ENCODE peak calls at places on chromosomes 12 and 14, in five cellular contexts. C is A549, H is psoas muscle, Z is neuronal stem cell, I is gastrocnemius medialis. U is an unnamed sample. For H3K4me1, the result is how much of the 10 kb centered on the place peaks cover.

GRCh38 chr12:121611306-121611705 is 15.0 kb upstream of the ORAI1 start:
- DNase-seq in I (no peak), C (no peak), H (no peak), Z (no peak), U (no peak)

GRCh38 chr12:42278116-42278485 is 40.1 kb upstream of the YAF2 start:
- DNase-seq in Z (no peak), I (no peak), C (no peak), H (no peak), U (no peak)

GRCh38 chr14:64501326-64502171 is 2.1 kb downstream of the ZBTB25 start:
- DNase-seq in C (peak), Z (no peak), I (peak), H (peak), U (no peak)

GRCh38 chr12:53804429-53804828 is 52.6 kb upstream of the CISTR start:
- DNase-seq in I (no peak), H (no peak), Z (no peak), C (peak), U (no peak)

GRCh38 chr14:23299558-23299957 is 3.1 kb downstream of the PPP1R3E start:
- DNase-seq in H (no peak), Z (no peak), I (no peak), C (peak), U (no peak)

GRCh38 chr12:53976172-53976822 is 1.5 kb upstream of the HOTAIR start:
- DNase-seq in Z (no peak), I (no peak), C (no peak), H (no peak), U (no peak)

GRCh38 chr12:25416516-25416915 is 136.6 kb downstream of the LMNTD1 start:
- DNase-seq in C (no peak), I (no peak), Z (no peak), H (no peak), U (no peak)

GRCh38 chr12:15146585-15146984 is 74.6 kb downstream of the RERG start:
- DNase-seq in C (no peak), H (no peak), Z (no peak), I (no peak), U (no peak)

GRCh38 chr14:85991156-85991555 is 461.2 kb downstream of the FLRT2 start:
- DNase-seq in I (no peak), Z (no peak), H (no peak), C (peak), U (no peak)

GRCh38 chr14:77612011-77612620 is 4.3 kb downstream of the SPTLC2 start:
- DNase-seq in H (no peak), I (no peak), C (no peak), Z (no peak), U (no peak)

GRCh38 chr12:48917857-48918537 is 7.3 kb downstream of the FKBP11 start:
- DNase-seq in I (no peak), C (no peak), Z (no peak), H (no peak), U (no peak)

GRCh38 chr12:25482637-25483036 is 70.4 kb downstream of the LMNTD1 start:
- DNase-seq in H (no peak), Z (no peak), I (no peak), C (no peak), U (no peak)

GRCh38 chr12:69000069-69000468 is 67.1 kb upstream of the CPM start:
- DNase-seq in Z (no peak), H (no peak), I (no peak), C (no peak), U (no peak)

GRCh38 chr12:52522346-52523011 is 2.3 kb upstream of the KRT5 start:
- DNase-seq in I (no peak), Z (no peak), H (no peak), C (no peak), U (no peak)

GRCh38 chr14:35861204-35861868 is 35.2 kb downstream of the BRMS1L start:
- DNase-seq in C (no peak), I (no peak), Z (no peak), H (no peak), U (no peak)

GRCh38 chr14:29310757-29311156 is 544.2 kb downstream of the FOXG1 start:
- DNase-seq in Z (no peak), H (no peak), I (no peak), C (no peak), U (no peak)

GRCh38 chr12:122979908-122980191 is 631 bp upstream of the ARL6IP4 start:
- DNase-seq in H (no peak), Z (no peak), I (no peak), C (no peak), U (no peak)

GRCh38 chr14:105087308-105087962 is 22.2 kb upstream of the GPR132 start:
- DNase-seq in H (no peak), I (no peak), C (peak), Z (no peak), U (no peak)

GRCh38 chr14:72607386-72608125 is 286.3 kb downstream of the DPF3 start:
- DNase-seq in Z (no peak), I (no peak), H (no peak), C (no peak), U (no peak)

GRCh38 chr12:57674691-57675090 is 19.2 kb upstream of the OS9 start:
- DNase-seq in Z (no peak), I (no peak), C (no peak), H (no peak), U (no peak)

GRCh38 chr14:61368061-61368710 is 46.8 kb downstream of the PRKCH start:
- DNase-seq in H (no peak), Z (no peak), C (no peak), I (no peak), U (no peak)

GRCh38 chr14:66910306-66910705 is 278.9 kb upstream of the GARIN2 start:
- DNase-seq in I (no peak), H (no peak), C (no peak), Z (no peak), U (no peak)

GRCh38 chr14:100045687-100046344 is 19.4 kb upstream of the EVL start:
- DNase-seq in H (no peak), C (no peak), Z (no peak), I (no peak), U (no peak)

GRCh38 chr12:59040043-59040442 is 119.7 kb upstream of the LRIG3 start:
- DNase-seq in C (no peak), Z (no peak), I (no peak), H (no peak), U (no peak)

GRCh38 chr12:3214508-3215365 is 137.6 kb downstream of the TSPAN9 start:
- DNase-seq in I (no peak), Z (no peak), C (no peak), H (no peak), U (no peak)

GRCh38 chr12:46445551-46446235 is 73.1 kb upstream of the SLC38A2 start:
- DNase-seq in Z (no peak), C (no peak), I (no peak), H (no peak), U (no peak)

DNA sequence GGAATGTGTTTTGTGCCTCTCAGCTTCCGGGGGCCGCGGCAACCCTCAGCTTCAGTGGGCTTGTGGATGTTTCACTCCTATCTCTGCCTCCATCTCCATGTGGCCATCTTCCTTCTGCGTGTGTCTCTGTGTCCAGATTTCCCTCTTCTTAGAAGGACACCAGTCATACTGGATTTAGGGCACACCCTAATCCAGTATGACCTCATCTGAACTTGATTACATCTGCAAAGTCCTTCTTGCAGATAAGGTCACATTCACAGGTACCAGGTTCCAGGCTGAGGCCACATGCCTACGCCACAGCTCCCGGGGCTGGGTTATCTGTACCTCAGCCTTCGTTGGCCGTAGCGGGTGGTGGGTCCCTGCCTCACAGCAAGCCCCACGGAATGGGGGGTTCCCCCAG is 68.9 kb downstream of the ZNF664 start:
- DNase-seq in I (no peak), C (no peak), Z (no peak), H (no peak), U (no peak)
- H3K4me1 ChIP-seq in I (under half), C (under half), Z (under half), H (under half), U (under half)

DNA sequence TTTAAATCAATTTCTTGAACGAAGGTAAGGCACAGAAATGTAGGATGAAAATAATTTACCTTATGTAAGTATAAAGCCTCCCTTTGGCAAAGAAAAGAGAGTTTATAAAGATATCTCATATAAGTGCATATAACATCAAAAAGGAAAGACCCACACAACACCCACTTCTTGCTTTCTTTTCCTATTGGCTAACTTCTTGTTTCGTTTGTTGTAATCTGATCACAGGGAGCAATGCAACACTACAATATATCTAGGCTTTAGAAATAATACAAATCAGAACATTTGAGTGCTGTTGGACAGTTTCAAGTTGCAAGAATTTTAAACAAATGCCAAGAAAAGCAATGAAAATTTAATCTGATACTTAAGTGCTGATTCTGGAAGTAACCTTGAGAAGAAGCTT is 1.3 kb downstream of the FGD6 start:
- DNase-seq in H (no peak), I (no peak), C (peak), Z (no peak), U (no peak)
- H3K27ac ChIP-seq in H (no peak), I (peak), C (peak), Z (no peak), U (no peak)

DNA sequence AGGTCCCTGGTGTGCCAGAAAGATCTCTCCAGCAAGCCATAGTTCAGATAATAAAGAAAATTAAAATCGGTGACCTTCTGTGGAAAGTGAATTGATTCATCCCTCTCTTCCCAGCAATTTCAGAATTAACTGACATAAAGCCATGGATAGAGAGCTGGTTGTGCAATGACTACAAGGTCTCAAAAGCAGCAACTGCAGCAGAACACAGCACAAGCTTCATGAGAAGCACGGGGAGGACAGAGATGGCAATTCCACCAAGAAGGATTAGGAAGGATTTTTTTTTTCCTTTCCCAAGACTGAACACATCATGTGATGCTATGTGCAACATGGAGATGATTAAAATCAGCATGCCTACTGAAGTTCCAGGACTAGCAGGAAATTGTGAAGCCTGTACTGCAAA is 154.9 kb upstream of the PLEKHG7 start:
- DNase-seq in C (no peak), H (no peak), Z (no peak), I (no peak), U (no peak)
- H3K4me1 ChIP-seq in C (under half), H (under half), Z (under half), I (under half), U (under half)

GRCh38 chr12:50840809-50841487 is 1.8 kb upstream of the TMPRSS12 start:
- DNase-seq in C (peak), H (no peak), Z (no peak), I (no peak), U (no peak)

GRCh38 chr12:50845021-50845647 is 2.4 kb downstream of the TMPRSS12 start:
- DNase-seq in H (no peak), I (no peak), C (no peak), Z (no peak), U (no peak)

GRCh38 chr12:50839032-50839431 is 3.7 kb upstream of the TMPRSS12 start:
- DNase-seq in H (no peak), I (no peak), C (no peak), Z (no peak), U (no peak)

GRCh38 chr12:50841654-50842531 is 833 bp upstream of the TMPRSS12 start:
- DNase-seq in I (no peak), Z (no peak), H (no peak), C (no peak), U (no peak)

GRCh38 chr12:50842637-50843493 is at the start of gene TMPRSS12:
- DNase-seq in H (peak), I (no peak), Z (no peak), C (no peak), U (peak)
- H3K27ac ChIP-seq in H (no peak), I (no peak), Z (no peak), C (no peak), U (no peak)

DNA sequence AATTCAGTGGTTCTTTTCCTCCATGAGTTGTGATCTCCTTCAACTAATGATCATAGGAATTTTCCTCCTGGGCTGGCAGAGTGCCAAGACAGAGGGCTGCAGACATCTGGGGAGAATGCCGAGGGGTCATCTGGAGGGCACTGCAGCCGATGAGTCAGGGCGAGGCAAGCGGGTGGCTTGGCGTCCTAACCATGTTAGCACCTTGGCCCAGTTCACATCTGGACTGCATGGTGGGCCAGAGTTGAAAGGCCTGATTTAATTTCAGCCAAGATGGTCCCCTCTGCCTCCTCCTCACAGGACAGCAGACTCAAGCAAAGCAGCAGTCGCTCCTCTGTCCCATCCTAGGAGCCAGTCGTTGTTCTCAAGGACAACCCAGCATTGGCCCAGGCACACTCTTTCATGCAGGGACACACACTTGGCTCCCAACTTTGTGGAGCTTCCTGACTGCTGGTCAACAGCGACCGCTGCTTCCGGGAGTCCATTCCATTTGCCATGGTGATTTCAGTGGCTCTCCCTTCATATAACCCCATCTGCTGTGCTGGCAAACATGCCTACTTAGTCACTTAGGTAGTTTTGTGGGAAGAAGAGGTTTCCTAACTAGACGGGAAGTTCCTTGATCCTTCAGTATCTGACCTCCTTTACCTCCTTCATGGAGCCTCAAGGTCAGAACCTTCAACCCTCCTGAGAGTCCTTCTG is 161.8 kb downstream of the TTC8 start:
- DNase-seq in H (peak), I (no peak), Z (no peak), C (peak), U (no peak)
- H3K4me1 ChIP-seq in H (under half), I (under half), Z (under half), C (under half), U (under half)

DNA sequence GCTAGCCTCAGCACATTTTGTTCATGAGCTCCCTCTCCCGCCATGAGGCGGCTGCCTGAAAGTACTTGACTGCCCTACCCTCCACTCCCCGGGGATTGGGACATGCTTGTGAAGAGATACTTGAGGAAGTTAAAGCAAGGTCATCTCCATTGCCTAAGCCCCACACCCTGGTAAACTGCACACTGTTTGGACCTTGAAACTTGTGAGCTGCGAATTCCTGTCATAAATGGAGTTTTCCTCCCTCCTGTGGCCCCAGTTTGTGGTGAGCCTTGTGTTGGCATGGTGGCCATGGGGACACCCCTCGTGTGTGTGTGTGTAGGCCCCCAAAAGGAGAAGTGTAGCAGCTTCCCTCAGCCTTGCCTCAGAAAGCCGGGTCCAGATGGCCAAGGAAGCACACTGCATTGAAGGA is 395.5 kb downstream of the ZFP36L1 start:
- DNase-seq in C (no peak), Z (no peak), H (peak), I (peak), U (no peak)
- H3K27ac ChIP-seq in C (no peak), Z (no peak), H (no peak), I (no peak), U (no peak)

GRCh38 chr14:58297762-58298476 is 436 bp upstream of the ARID4A start:
- DNase-seq in H (peak), Z (peak), I (peak), C (peak), U (peak)
- H3K4me1 ChIP-seq in H (under half), Z (under half), I (half or more), C (under half), U (under half)

GRCh38 chr12:27810756-27811155 is 30.7 kb upstream of the MANSC4 start:
- DNase-seq in I (no peak), Z (no peak), H (no peak), C (no peak), U (no peak)

GRCh38 chr12:27808831-27809230 is 28.8 kb upstream of the MANSC4 start:
- DNase-seq in Z (no peak), C (no peak), H (no peak), I (no peak), U (no peak)

GRCh38 chr12:27805238-27805637 is 25.2 kb upstream of the MANSC4 start:
- DNase-seq in C (no peak), I (no peak), Z (no peak), H (no peak), U (no peak)

GRCh38 chr12:27802936-27803335 is 22.9 kb upstream of the MANSC4 start:
- DNase-seq in Z (no peak), I (no peak), C (no peak), H (no peak), U (no peak)

DNA sequence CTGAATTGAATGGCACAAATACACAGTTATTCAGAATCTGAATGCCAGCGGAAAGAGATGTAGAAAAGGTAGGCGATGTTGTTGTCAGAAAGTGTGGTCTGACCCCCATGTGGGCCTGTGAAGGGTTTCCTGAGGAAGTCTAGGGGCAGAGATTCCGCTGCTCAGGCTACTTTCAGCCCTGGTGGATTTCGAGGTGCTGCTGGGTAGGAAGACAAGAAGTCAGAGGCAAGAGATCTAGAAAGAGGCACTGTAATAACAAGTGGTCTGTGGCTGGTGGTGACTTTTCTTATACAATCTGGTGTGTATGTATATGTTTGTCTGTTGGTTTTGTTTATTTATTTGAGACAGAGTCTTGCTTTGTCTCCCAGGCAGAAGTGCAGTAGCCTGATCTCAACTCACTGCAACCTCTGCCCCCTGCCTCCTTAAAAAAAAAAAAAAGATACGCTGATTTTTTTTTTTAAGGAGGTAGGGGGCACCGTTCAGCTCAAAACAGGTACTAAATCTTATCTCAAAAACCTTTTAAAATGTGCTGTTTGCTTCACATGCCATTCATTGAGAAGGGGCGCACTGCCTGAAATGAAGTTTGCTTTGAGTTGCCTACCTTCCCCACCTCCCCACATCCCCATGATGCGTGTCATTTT is 27.1 kb upstream of the MANSC4 start:
- DNase-seq in I (no peak), H (no peak), Z (no peak), C (no peak), U (no peak)
- H3K27ac ChIP-seq in I (no peak), H (no peak), Z (no peak), C (no peak), U (no peak)

DNA sequence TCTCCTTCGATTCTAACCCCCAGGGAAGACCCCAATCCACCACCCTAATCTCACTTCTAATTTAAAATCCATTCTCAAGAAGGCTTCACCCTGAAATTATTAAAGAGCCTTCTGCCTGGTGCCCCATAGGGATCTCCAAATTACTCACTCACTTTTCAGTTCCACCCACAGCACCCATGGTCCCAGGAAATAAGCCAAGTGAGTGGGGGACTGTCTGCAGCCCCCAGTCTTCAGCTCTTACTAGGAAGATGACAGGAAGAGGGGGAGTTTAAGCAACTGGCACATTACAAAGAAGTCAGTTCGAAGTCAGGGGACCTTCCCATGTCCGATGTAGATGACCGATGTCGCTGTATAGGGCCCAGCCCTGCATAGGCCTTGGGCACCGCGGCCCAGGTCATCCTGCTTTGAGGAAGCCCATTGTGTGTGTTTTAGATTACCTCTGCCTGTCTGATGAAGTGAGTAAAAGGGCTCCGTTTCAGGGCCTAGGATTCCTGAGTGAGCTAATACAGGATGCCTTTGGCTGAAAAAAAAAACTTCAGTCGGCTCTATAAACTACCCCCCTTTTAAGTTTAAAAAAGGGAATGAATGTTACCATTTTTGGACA is 1.9 kb downstream of the ACTN1 start:
- DNase-seq in I (no peak), C (no peak), Z (peak), H (no peak), U (no peak)
- H3K4me1 ChIP-seq in I (under half), C (half or more), Z (under half), H (under half), U (under half)